ENCODE peak calls at places on chromosomes 4 and X, in four cellular contexts. S is ovary, I is A549, N is SK-N-SH. V is an unnamed sample.
A peak's percentile ranks its signal among the peaks of the same experiment; 100 is the strongest.

GRCh38 chr4:7978907-7979651 is 39.4 kb upstream of the AFAP1 start:
- DNase-seq in N (no peak), S (no peak), I (no peak), V (no peak)

GRCh38 chr4:73922766-73923630 is 53.8 kb downstream of the CXCL1 start:
- DNase-seq in N (no peak), S (no peak), I (no peak), V (no peak)

GRCh38 chrX:57655065-57655464 is 25.0 kb downstream of the NLRP2B start:
- DNase-seq in I (no peak), N (no peak), S (no peak), V (no peak)

GRCh38 chr4:26242451-26242850 is 78.4 kb upstream of the RBPJ start:
- DNase-seq in I (no peak), S (no peak), N (no peak), V (no peak)

GRCh38 chr4:126192506-126192905 is 877.8 kb downstream of the FAT4 start:
- DNase-seq in S (no peak), N (no peak), I (no peak), V (no peak)

GRCh38 chr4:177574446-177574845 is 132.2 kb upstream of the AGA start:
- DNase-seq in N (no peak), I (no peak), S (no peak), V (no peak)

GRCh38 chrX:48636776-48637175 is 39.5 kb downstream of the WDR13 start:
- DNase-seq in S (no peak), I (no peak), N (no peak), V (no peak)

GRCh38 chrX:116232833-116233232 is 62.3 kb downstream of the AGTR2 start:
- DNase-seq in I (no peak), S (no peak), N (no peak), V (no peak)

GRCh38 chrX:47568656-47569295 is 7.8 kb downstream of the ARAF start:
- DNase-seq in I (peak; percentile 29), S (no peak), N (peak; percentile 68), V (no peak)

GRCh38 chrX:47571215-47571614 is 10.2 kb downstream of the ARAF start:
- DNase-seq in S (no peak), I (no peak), N (no peak), V (no peak)

GRCh38 chrX:47572773-47573333 is 9.4 kb upstream of the TIMP1 start:
- DNase-seq in I (no peak), S (no peak), N (no peak), V (no peak)

GRCh38 chrX:47571896-47572295 is 10.3 kb upstream of the TIMP1 start:
- DNase-seq in N (no peak), S (no peak), I (no peak), V (no peak)

DNA sequence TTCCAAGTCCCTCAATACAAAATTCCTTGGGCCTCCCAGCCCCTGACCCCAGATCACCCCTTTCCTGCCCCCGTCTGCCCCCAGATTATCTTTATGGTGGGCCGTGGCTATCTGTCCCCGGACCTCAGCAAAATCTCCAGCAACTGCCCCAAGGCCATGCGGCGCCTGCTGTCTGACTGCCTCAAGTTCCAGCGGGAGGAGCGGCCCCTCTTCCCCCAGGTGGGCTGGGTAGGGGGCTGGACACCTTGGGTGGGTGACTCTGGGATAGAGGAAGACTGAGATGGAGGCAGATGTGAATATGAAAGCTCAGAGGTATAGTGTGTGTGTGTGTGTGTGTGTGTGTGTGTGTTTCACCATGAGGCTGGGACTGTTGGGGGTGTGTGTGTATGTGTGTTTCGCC is 9.8 kb downstream of the ARAF start:
- DNase-seq in N (no peak), I (no peak), S (no peak), V (no peak)
- H3K4me1 ChIP-seq in N (no peaks in the 10 kb centered on the region), I (peaks cover 6% of the 10 kb centered on the region), S (peaks cover 5% of the 10 kb centered on the region), V (no peaks in the 10 kb centered on the region)

DNA sequence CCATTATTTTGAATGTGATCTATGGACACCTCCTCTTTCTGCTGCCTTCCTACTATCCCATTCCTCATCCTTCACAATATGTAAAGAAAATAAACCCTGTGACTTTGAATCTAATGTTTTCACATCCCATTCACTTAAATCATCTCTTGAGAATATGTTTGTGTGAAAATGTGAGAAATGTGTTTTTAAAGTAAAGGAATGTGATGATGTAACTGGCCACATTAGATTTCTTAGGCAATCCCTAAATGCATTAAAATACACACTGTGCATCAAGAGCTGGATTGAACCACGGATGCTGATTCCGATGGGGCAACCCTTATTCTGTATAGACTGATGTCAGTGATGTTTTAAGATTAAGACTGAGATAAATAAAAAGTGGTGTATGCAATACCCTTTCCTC is 558.9 kb upstream of the TENM3 start:
- DNase-seq in I (no peak), N (no peak), S (no peak), V (no peak)
- H3K4me1 ChIP-seq in I (no peaks in the 10 kb centered on the region), N (peaks cover 6% of the 10 kb centered on the region), S (no peaks in the 10 kb centered on the region), V (no peaks in the 10 kb centered on the region)

DNA sequence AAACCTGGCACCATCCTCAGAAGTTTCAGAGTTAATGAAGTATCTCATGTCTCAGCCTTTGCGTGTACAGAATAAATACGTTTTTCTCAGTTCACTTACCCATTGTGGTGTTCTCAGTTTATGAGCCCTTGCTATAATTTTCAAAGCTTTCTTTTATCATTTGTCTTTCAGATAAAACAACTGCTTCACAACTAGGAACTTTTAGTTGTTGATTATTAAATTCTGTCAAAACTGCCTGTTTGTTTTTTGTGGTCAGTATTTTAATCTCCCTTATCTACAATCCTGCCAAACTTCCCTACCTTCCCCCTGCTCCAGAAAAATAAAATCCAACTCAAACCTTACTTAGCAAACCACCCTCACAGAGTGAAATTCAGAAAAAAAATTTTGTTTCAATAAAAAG is 21.7 kb downstream of the ADD1 start:
- DNase-seq in S (no peak), N (no peak), I (no peak), V (no peak)
- H3K4me1 ChIP-seq in S (peaks cover 46% of the 10 kb centered on the region), N (peaks cover 47% of the 10 kb centered on the region), I (peaks cover 50% of the 10 kb centered on the region), V (peaks cover 98% of the 10 kb centered on the region)

GRCh38 chr4:826508-827208 is 729 bp upstream of the CPLX1 start:
- DNase-seq in I (no peak), S (no peak), N (peak; percentile 90), V (no peak)
- H3K4me1 ChIP-seq in I (peaks cover 5% of the 10 kb centered on the region), S (no peaks in the 10 kb centered on the region), N (no peaks in the 10 kb centered on the region), V (peaks cover 6% of the 10 kb centered on the region)

DNA sequence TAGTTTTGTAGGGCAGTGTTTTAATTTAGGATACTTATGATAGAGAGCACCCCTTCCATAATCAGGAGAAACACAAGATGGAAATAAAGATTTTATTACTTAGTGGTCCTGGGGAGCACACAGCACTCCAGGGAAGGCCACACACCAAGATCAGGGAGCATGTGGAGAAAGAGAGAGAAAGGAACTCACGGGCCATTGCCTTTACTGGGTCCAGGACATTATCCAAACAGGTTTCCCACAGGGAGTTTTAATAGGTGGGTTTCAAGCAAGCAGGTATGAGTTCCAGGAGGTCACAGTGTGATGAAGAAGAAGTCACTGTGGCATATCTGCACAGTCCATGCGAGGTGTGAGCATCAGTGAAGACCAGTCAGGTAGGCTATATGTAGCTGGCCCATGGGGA is 46.8 kb downstream of the NFKB1 start:
- DNase-seq in N (no peak), I (no peak), S (no peak), V (no peak)
- H3K4me1 ChIP-seq in N (peaks cover 9% of the 10 kb centered on the region), I (peaks cover 3% of the 10 kb centered on the region), S (no peaks in the 10 kb centered on the region), V (peaks cover 11% of the 10 kb centered on the region)

DNA sequence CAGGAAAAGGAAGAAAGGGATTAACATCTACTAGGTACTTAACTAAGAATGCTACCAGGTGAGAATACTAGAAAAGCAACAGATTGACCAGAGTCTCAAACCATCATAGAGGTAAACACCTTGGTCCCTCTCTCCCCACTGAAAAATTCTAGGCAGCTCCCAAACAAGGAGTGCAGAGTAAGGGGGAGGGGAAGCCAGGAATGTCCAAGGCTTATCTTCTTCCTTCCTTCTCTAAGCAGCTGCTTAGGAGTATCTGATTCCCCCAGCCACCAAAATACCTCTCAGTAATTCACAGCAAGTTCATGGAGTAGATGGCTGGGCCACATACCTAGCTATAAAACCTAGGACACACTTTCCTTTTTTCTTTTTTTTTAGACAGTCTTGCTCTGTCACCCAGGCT is 80.7 kb downstream of the APBB2 start:
- DNase-seq in I (no peak), S (no peak), N (no peak), V (no peak)
- H3K4me1 ChIP-seq in I (peaks cover 21% of the 10 kb centered on the region), S (peaks cover 16% of the 10 kb centered on the region), N (peaks cover 7% of the 10 kb centered on the region), V (no peaks in the 10 kb centered on the region)

GRCh38 chr4:55178226-55179005 is 53.0 kb upstream of the KDR start:
- DNase-seq in S (no peak), N (no peak), I (no peak), V (no peak)

GRCh38 chr4:55183926-55184599 is 58.7 kb upstream of the KDR start:
- DNase-seq in N (no peak), I (peak; percentile 8), S (no peak), V (no peak)

GRCh38 chr4:55181606-55182005 is 56.2 kb upstream of the KDR start:
- DNase-seq in I (no peak), S (no peak), N (no peak), V (no peak)

GRCh38 chr4:55177461-55177860 is 52.1 kb upstream of the KDR start:
- DNase-seq in S (no peak), I (no peak), N (no peak), V (no peak)

DNA sequence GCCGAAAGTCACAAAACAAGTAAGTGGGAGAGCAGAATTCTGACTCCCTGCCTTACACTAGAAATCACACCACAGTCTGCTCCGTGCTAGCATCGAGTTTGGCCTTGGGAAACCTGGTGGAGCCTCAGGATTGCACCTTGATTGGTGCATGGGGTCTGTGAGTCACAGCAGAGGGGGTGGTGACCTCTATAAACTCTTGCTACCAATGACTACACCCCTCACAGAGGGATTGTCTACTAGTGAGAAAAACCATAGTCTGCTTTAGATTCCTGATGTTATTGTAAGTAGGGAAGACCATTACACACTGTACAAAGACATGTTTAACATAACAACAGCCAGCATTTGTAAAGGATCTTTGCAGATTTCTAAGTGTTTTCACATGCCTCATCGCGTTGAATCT is 55.6 kb upstream of the KDR start:
- DNase-seq in S (no peak), I (no peak), N (no peak), V (no peak)
- H3K4me1 ChIP-seq in S (peaks cover 6% of the 10 kb centered on the region), I (peaks cover 6% of the 10 kb centered on the region), N (peaks cover 19% of the 10 kb centered on the region), V (no peaks in the 10 kb centered on the region)

V was measured in adrenal gland.